ENCODE peak calls at places on chromosome 12, in eight cellular contexts. E, O, H, K, D, B, U and V are unnamed samples.

GRCh38 chr12:43676183-43676813 is 82.3 kb downstream of the PUS7L start:
- DNase-seq in E (peak; percentile 36), O (no peak), H (no peak), K (peak; percentile 16), D (no peak), B (peak; percentile 9), U (no peak), V (peak; percentile 8)

GRCh38 chr12:72295744-72296143 is 23.6 kb downstream of the TRHDE start:
- DNase-seq in E (no peak), O (no peak), H (no peak), K (no peak), D (no peak), B (no peak), U (no peak), V (no peak)

GRCh38 chr12:130051900-130052299 is 110.4 kb upstream of the FZD10 start:
- DNase-seq in E (no peak), O (no peak), H (no peak), K (no peak), D (no peak), B (no peak), U (no peak), V (no peak)

GRCh38 chr12:14564336-14564959 is 3.2 kb downstream of the PLBD1 start:
- DNase-seq in E (no peak), O (no peak), H (no peak), K (no peak), D (no peak), B (no peak), U (no peak), V (no peak)

GRCh38 chr12:128808651-128809050 is 15.1 kb downstream of the SLC15A4 start:
- DNase-seq in E (no peak), O (no peak), H (no peak), K (no peak), D (no peak), B (no peak), U (no peak), V (no peak)

GRCh38 chr12:25459541-25459951 is 93.5 kb downstream of the LMNTD1 start:
- DNase-seq in E (no peak), O (no peak), H (no peak), K (no peak), D (no peak), B (peak; percentile 26), U (no peak), V (peak; percentile 5)

GRCh38 chr12:5317556-5317955 is 114.4 kb upstream of the NTF3 start:
- DNase-seq in E (no peak), O (no peak), H (no peak), K (no peak), D (no peak), B (no peak), U (no peak), V (no peak)

GRCh38 chr12:56836800-56837663 is 73.9 kb downstream of the HSD17B6 start:
- DNase-seq in E (no peak), O (peak; percentile 7), H (peak; percentile 70), K (no peak), D (no peak), B (no peak), U (no peak), V (no peak)

GRCh38 chr12:106248849-106249371 is 1.1 kb upstream of the CKAP4 start:
- DNase-seq in E (no peak), O (peak; percentile 16), H (peak; percentile 47), K (no peak), D (no peak), B (peak; percentile 33), U (no peak), V (no peak)

GRCh38 chr12:118345355-118345754 is 27.4 kb downstream of the TAOK3 start:
- DNase-seq in E (no peak), O (no peak), H (no peak), K (no peak), D (no peak), B (no peak), U (no peak), V (no peak)

GRCh38 chr12:111101003-111101402 is 180.6 kb upstream of the MYL2 start:
- DNase-seq in E (no peak), O (no peak), H (no peak), K (no peak), D (no peak), B (no peak), U (no peak), V (no peak)

GRCh38 chr12:111100003-111100402 is 179.6 kb upstream of the MYL2 start:
- DNase-seq in E (no peak), O (no peak), H (no peak), K (no peak), D (no peak), B (no peak), U (no peak), V (no peak)

GRCh38 chr12:111102062-111102735 is 181.8 kb upstream of the MYL2 start:
- DNase-seq in E (no peak), O (no peak), H (no peak), K (no peak), D (no peak), B (no peak), U (no peak), V (no peak)

GRCh38 chr12:111100554-111100953 is 180.2 kb upstream of the MYL2 start:
- DNase-seq in E (no peak), O (no peak), H (no peak), K (no peak), D (no peak), B (no peak), U (no peak), V (no peak)

GRCh38 chr12:111099186-111099585 is 178.8 kb upstream of the MYL2 start:
- DNase-seq in E (no peak), O (no peak), H (no peak), K (no peak), D (no peak), B (peak; percentile 49), U (no peak), V (no peak)
- H3K27me3 ChIP-seq in E (no peaks in the 10 kb centered on the region), O (no peaks in the 10 kb centered on the region), H (no peaks in the 10 kb centered on the region), K (no peaks in the 10 kb centered on the region), D (peaks cover 2% of the 10 kb centered on the region), B (no peaks in the 10 kb centered on the region), U (peaks cover 5% of the 10 kb centered on the region), V (no peaks in the 10 kb centered on the region)

GRCh38 chr12:107776171-107776570 is 1.7 kb downstream of the ASCL4 start:
- DNase-seq in E (no peak), O (no peak), H (no peak), K (no peak), D (no peak), B (no peak), U (no peak), V (no peak)

GRCh38 chr12:107775093-107775721 is 703 bp downstream of the ASCL4 start:
- DNase-seq in E (peak; percentile 54), O (no peak), H (no peak), K (peak; percentile 56), D (peak; percentile 74), B (no peak), U (no peak), V (no peak)

GRCh38 chr12:107779077-107779840 is 4.8 kb downstream of the ASCL4 start:
- DNase-seq in E (no peak), O (no peak), H (no peak), K (no peak), D (no peak), B (peak; percentile 32), U (peak; percentile 36), V (peak; percentile 68)

GRCh38 chr12:107778383-107779015 is 4.0 kb downstream of the ASCL4 start:
- DNase-seq in E (no peak), O (no peak), H (no peak), K (no peak), D (no peak), B (no peak), U (no peak), V (no peak)

DNA sequence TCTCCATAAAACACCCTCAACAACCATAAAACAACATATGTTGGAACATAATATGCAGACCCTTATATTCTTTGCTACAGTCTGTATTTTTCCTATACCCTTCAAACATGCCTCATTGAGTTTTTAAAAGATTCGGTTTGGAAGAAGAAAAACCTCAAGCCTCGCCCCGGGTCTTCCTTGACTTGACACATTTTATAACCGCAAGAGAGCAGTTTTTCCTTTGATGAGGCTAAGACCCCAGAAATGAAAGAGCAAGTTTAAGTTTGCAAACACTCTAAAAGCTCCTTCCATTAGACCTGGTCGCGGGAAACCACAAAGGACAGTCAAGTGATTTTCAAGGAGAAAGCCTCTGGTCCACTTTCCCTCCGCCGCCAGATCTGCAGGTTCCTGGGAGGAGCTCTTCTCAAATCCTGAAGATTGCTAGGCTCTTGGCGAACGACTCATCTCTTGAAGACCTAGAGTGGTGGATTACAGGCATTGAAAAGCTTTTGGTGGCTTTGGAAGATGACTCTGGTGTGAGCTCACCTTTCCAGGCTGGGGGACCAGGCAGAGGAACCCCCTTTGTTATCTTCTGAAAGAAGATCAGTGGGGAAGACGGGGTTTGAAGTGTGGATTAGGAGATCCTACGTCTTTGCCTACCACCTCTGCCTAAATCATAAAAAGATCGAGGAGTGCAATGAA is at the start of gene ASCL4:
- DNase-seq in E (no peak), O (no peak), H (no peak), K (no peak), D (no peak), B (no peak), U (no peak), V (no peak)
- H3K27me3 ChIP-seq in E (no peaks in the 10 kb centered on the region), O (peaks cover 67% of the 10 kb centered on the region), H (peaks cover 34% of the 10 kb centered on the region), K (peaks cover 61% of the 10 kb centered on the region), D (peaks cover 40% of the 10 kb centered on the region), B (peaks cover 2% of the 10 kb centered on the region), U (peaks cover 37% of the 10 kb centered on the region), V (peaks cover 4% of the 10 kb centered on the region)

DNA sequence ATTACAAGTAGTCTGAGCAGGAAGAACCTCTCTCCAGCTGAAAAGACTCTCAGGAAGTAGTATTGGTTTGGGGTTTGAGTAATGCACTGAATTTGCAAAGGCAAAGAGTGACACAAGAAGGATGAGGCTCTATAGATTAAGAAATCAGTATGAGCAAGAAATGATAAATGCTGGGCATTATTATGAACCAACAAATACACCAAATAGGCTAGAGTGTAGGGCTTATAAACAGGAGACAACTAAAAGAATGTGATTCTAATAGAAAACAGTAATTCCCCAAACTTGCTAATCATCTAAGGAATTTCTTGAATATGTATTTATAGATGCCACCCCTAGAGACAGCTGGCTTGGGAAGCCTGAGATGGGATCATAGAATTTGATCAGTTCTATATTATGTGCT is 2.6 kb upstream of the SLC35E3 start:
- DNase-seq in E (no peak), O (no peak), H (no peak), K (no peak), D (no peak), B (no peak), U (no peak), V (no peak)
- H3K27me3 ChIP-seq in E (no peaks in the 10 kb centered on the region), O (no peaks in the 10 kb centered on the region), H (no peaks in the 10 kb centered on the region), K (no peaks in the 10 kb centered on the region), D (no peaks in the 10 kb centered on the region), B (no peaks in the 10 kb centered on the region), U (no peaks in the 10 kb centered on the region), V (no peaks in the 10 kb centered on the region)

GRCh38 chr12:52670961-52671360 is 9.2 kb downstream of the KRT1 start:
- DNase-seq in E (no peak), O (no peak), H (no peak), K (no peak), D (no peak), B (no peak), U (no peak), V (no peak)

GRCh38 chr12:52667509-52667908 is 12.7 kb downstream of the KRT1 start:
- DNase-seq in E (no peak), O (no peak), H (no peak), K (no peak), D (no peak), B (no peak), U (no peak), V (no peak)

GRCh38 chr12:52669426-52669825 is 10.8 kb downstream of the KRT1 start:
- DNase-seq in E (no peak), O (no peak), H (no peak), K (no peak), D (no peak), B (no peak), U (no peak), V (no peak)

GRCh38 chr12:52670506-52670905 is 9.7 kb downstream of the KRT1 start:
- DNase-seq in E (no peak), O (no peak), H (no peak), K (no peak), D (no peak), B (no peak), U (no peak), V (no peak)

GRCh38 chr12:52667931-52668330 is 12.3 kb downstream of the KRT1 start:
- DNase-seq in E (no peak), O (no peak), H (no peak), K (no peak), D (no peak), B (no peak), U (no peak), V (no peak)
- H3K27me3 ChIP-seq in E (no peaks in the 10 kb centered on the region), O (no peaks in the 10 kb centered on the region), H (peaks cover 1% of the 10 kb centered on the region), K (no peaks in the 10 kb centered on the region), D (no peaks in the 10 kb centered on the region), B (no peaks in the 10 kb centered on the region), U (peaks cover 34% of the 10 kb centered on the region), V (no peaks in the 10 kb centered on the region)